ENCODE peak calls at places on chromosomes 6 and 20, in eight cellular contexts. One of them, this sample, is unnamed.

GRCh38 chr6:1995521-1996110 is 249.8 kb downstream of the GMDS start:
- DNase-seq in HCT116: peak
- DNase-seq in GM12892: no peak
- DNase-seq in breast epithelium: no peak
- DNase-seq in esophagus muscularis mucosa: no peak
- DNase-seq in stomach: no peak
- DNase-seq in GM23338: peak
- DNase-seq in HL-60: no peak
- DNase-seq in this sample: no peak

GRCh38 chr20:62504323-62504722 is 28.5 kb upstream of the GATA5 start:
- DNase-seq in HCT116: no peak
- DNase-seq in GM12892: no peak
- DNase-seq in breast epithelium: no peak
- DNase-seq in esophagus muscularis mucosa: no peak
- DNase-seq in stomach: no peak
- DNase-seq in GM23338: no peak
- DNase-seq in HL-60: no peak
- DNase-seq in this sample: no peak

GRCh38 chr20:25025091-25025861 is 32.7 kb downstream of the ACSS1 start:
- DNase-seq in HCT116: no peak
- DNase-seq in GM12892: no peak
- DNase-seq in breast epithelium: no peak
- DNase-seq in esophagus muscularis mucosa: no peak
- DNase-seq in stomach: peak
- DNase-seq in GM23338: no peak
- DNase-seq in HL-60: no peak
- DNase-seq in this sample: no peak

GRCh38 chr6:16633465-16633864 is 127.8 kb downstream of the ATXN1 start:
- DNase-seq in HCT116: no peak
- DNase-seq in GM12892: no peak
- DNase-seq in breast epithelium: no peak
- DNase-seq in esophagus muscularis mucosa: peak
- DNase-seq in stomach: no peak
- DNase-seq in GM23338: no peak
- DNase-seq in HL-60: no peak
- DNase-seq in this sample: no peak

GRCh38 chr20:17616480-17617211 is 46.8 kb downstream of the DSTN start:
- DNase-seq in HCT116: no peak
- DNase-seq in GM12892: peak
- DNase-seq in breast epithelium: peak
- DNase-seq in esophagus muscularis mucosa: no peak
- DNase-seq in stomach: peak
- DNase-seq in GM23338: no peak
- DNase-seq in HL-60: no peak
- DNase-seq in this sample: no peak

GRCh38 chr20:1761116-1761515 is 103.5 kb upstream of the SIRPG start:
- DNase-seq in HCT116: peak
- DNase-seq in GM12892: no peak
- DNase-seq in breast epithelium: no peak
- DNase-seq in esophagus muscularis mucosa: no peak
- DNase-seq in stomach: no peak
- DNase-seq in GM23338: no peak
- DNase-seq in HL-60: no peak
- DNase-seq in this sample: peak

GRCh38 chr6:3381233-3382065 is 75.4 kb downstream of the SLC22A23 start:
- DNase-seq in HCT116: no peak
- DNase-seq in GM12892: no peak
- DNase-seq in breast epithelium: no peak
- DNase-seq in esophagus muscularis mucosa: no peak
- DNase-seq in stomach: no peak
- DNase-seq in GM23338: no peak
- DNase-seq in HL-60: no peak
- DNase-seq in this sample: no peak

GRCh38 chr20:51525241-51526104 is 17.0 kb downstream of the NFATC2 start:
- DNase-seq in HCT116: no peak
- DNase-seq in GM12892: no peak
- DNase-seq in breast epithelium: no peak
- DNase-seq in esophagus muscularis mucosa: no peak
- DNase-seq in stomach: no peak
- DNase-seq in GM23338: no peak
- DNase-seq in HL-60: peak
- DNase-seq in this sample: no peak

GRCh38 chr6:158552055-158552795 is 7.7 kb upstream of the TMEM181 start:
- DNase-seq in HCT116: no peak
- DNase-seq in GM12892: no peak
- DNase-seq in breast epithelium: no peak
- DNase-seq in esophagus muscularis mucosa: no peak
- DNase-seq in stomach: no peak
- DNase-seq in GM23338: no peak
- DNase-seq in HL-60: no peak
- DNase-seq in this sample: no peak

GRCh38 chr6:3724451-3725144 is 26.9 kb downstream of the PXDC1 start:
- DNase-seq in HCT116: no peak
- DNase-seq in GM12892: no peak
- DNase-seq in breast epithelium: no peak
- DNase-seq in esophagus muscularis mucosa: no peak
- DNase-seq in stomach: no peak
- DNase-seq in GM23338: no peak
- DNase-seq in HL-60: no peak
- DNase-seq in this sample: no peak

GRCh38 chr6:122553697-122554096 is 56.5 kb upstream of the PKIB start:
- DNase-seq in HCT116: no peak
- DNase-seq in GM12892: no peak
- DNase-seq in breast epithelium: no peak
- DNase-seq in esophagus muscularis mucosa: no peak
- DNase-seq in stomach: no peak
- DNase-seq in GM23338: no peak
- DNase-seq in HL-60: no peak
- DNase-seq in this sample: no peak

GRCh38 chr6:79373880-79374279 is 139.4 kb upstream of the HMGN3 start:
- DNase-seq in HCT116: no peak
- DNase-seq in GM12892: no peak
- DNase-seq in breast epithelium: no peak
- DNase-seq in esophagus muscularis mucosa: no peak
- DNase-seq in stomach: no peak
- DNase-seq in GM23338: no peak
- DNase-seq in HL-60: no peak
- DNase-seq in this sample: no peak

GRCh38 chr6:142647436-142648389 is 297.3 kb downstream of the HIVEP2 start:
- DNase-seq in HCT116: no peak
- DNase-seq in GM12892: no peak
- DNase-seq in breast epithelium: no peak
- DNase-seq in esophagus muscularis mucosa: no peak
- DNase-seq in stomach: no peak
- DNase-seq in GM23338: peak
- DNase-seq in HL-60: no peak
- DNase-seq in this sample: no peak

GRCh38 chr20:2767768-2768631 is 32.4 kb downstream of the CPXM1 start:
- DNase-seq in HCT116: no peak
- DNase-seq in GM12892: no peak
- DNase-seq in breast epithelium: peak
- DNase-seq in esophagus muscularis mucosa: no peak
- DNase-seq in stomach: peak
- DNase-seq in GM23338: no peak
- DNase-seq in HL-60: no peak
- DNase-seq in this sample: no peak

GRCh38 chr6:41337709-41338108 is 2.3 kb downstream of the NCR2 start:
- DNase-seq in HCT116: no peak
- DNase-seq in GM12892: no peak
- DNase-seq in breast epithelium: no peak
- DNase-seq in esophagus muscularis mucosa: no peak
- DNase-seq in stomach: no peak
- DNase-seq in GM23338: no peak
- DNase-seq in HL-60: no peak
- DNase-seq in this sample: no peak

GRCh38 chr20:34736106-34736505 is 32.0 kb downstream of the TP53INP2 start:
- DNase-seq in HCT116: no peak
- DNase-seq in GM12892: no peak
- DNase-seq in breast epithelium: no peak
- DNase-seq in esophagus muscularis mucosa: no peak
- DNase-seq in stomach: no peak
- DNase-seq in GM23338: no peak
- DNase-seq in HL-60: no peak
- DNase-seq in this sample: no peak

GRCh38 chr6:91534614-91535013 is 947.7 kb upstream of the MAP3K7 start:
- DNase-seq in HCT116: no peak
- DNase-seq in GM12892: no peak
- DNase-seq in breast epithelium: no peak
- DNase-seq in esophagus muscularis mucosa: no peak
- DNase-seq in stomach: no peak
- DNase-seq in GM23338: peak
- DNase-seq in HL-60: no peak
- DNase-seq in this sample: no peak

GRCh38 chr6:44182911-44183390 is 24.3 kb downstream of the CAPN11 start:
- DNase-seq in HCT116: no peak
- DNase-seq in GM12892: no peak
- DNase-seq in breast epithelium: no peak
- DNase-seq in esophagus muscularis mucosa: no peak
- DNase-seq in stomach: no peak
- DNase-seq in GM23338: no peak
- DNase-seq in HL-60: no peak
- DNase-seq in this sample: no peak

GRCh38 chr6:13097454-13097853 is 230.9 kb downstream of the TBC1D7 start:
- DNase-seq in HCT116: no peak
- DNase-seq in GM12892: no peak
- DNase-seq in breast epithelium: no peak
- DNase-seq in esophagus muscularis mucosa: no peak
- DNase-seq in stomach: no peak
- DNase-seq in GM23338: no peak
- DNase-seq in HL-60: no peak
- DNase-seq in this sample: no peak

GRCh38 chr6:168413856-168414255 is 27.1 kb upstream of the SMOC2 start:
- DNase-seq in HCT116: no peak
- DNase-seq in GM12892: no peak
- DNase-seq in breast epithelium: no peak
- DNase-seq in esophagus muscularis mucosa: no peak
- DNase-seq in stomach: no peak
- DNase-seq in GM23338: no peak
- DNase-seq in HL-60: no peak
- DNase-seq in this sample: no peak

GRCh38 chr6:55212147-55212546 is 37.8 kb downstream of the HCRTR2 start:
- DNase-seq in HCT116: no peak
- DNase-seq in GM12892: no peak
- DNase-seq in breast epithelium: no peak
- DNase-seq in esophagus muscularis mucosa: no peak
- DNase-seq in stomach: no peak
- DNase-seq in GM23338: no peak
- DNase-seq in HL-60: no peak
- DNase-seq in this sample: no peak

GRCh38 chr6:34383171-34383631 is 9.3 kb downstream of the NUDT3 start:
- DNase-seq in HCT116: no peak
- DNase-seq in GM12892: no peak
- DNase-seq in breast epithelium: no peak
- DNase-seq in esophagus muscularis mucosa: no peak
- DNase-seq in stomach: no peak
- DNase-seq in GM23338: no peak
- DNase-seq in HL-60: no peak
- DNase-seq in this sample: no peak

GRCh38 chr6:3484240-3484639 is 27.4 kb upstream of the SLC22A23 start:
- DNase-seq in HCT116: peak
- DNase-seq in GM12892: no peak
- DNase-seq in breast epithelium: no peak
- DNase-seq in esophagus muscularis mucosa: no peak
- DNase-seq in stomach: no peak
- DNase-seq in GM23338: no peak
- DNase-seq in HL-60: no peak
- DNase-seq in this sample: no peak

GRCh38 chr20:10201321-10201870 is 17.2 kb upstream of the SNAP25 start:
- DNase-seq in HCT116: no peak
- DNase-seq in GM12892: no peak
- DNase-seq in breast epithelium: no peak
- DNase-seq in esophagus muscularis mucosa: no peak
- DNase-seq in stomach: no peak
- DNase-seq in GM23338: no peak
- DNase-seq in HL-60: no peak
- DNase-seq in this sample: no peak
- TF ChIP-seq POLR2AphosphoS5 in HCT116: no peak
- TF ChIP-seq POLR2AphosphoS5 in GM12892: no peak
- TF ChIP-seq POLR2AphosphoS5 in breast epithelium: no peak
- TF ChIP-seq POLR2AphosphoS5 in esophagus muscularis mucosa: no peak
- TF ChIP-seq POLR2AphosphoS5 in stomach: no peak
- TF ChIP-seq POLR2AphosphoS5 in GM23338: no peak
- TF ChIP-seq POLR2AphosphoS5 in HL-60: no peak
- TF ChIP-seq POLR2AphosphoS5 in this sample: no peak

GRCh38 chr6:170124836-170125235 is 166.0 kb downstream of the DLL1 start:
- DNase-seq in HCT116: no peak
- DNase-seq in GM12892: no peak
- DNase-seq in breast epithelium: peak
- DNase-seq in esophagus muscularis mucosa: no peak
- DNase-seq in stomach: peak
- DNase-seq in GM23338: no peak
- DNase-seq in HL-60: no peak
- DNase-seq in this sample: no peak
- TF ChIP-seq POLR2AphosphoS5 in HCT116: no peak
- TF ChIP-seq POLR2AphosphoS5 in GM12892: no peak
- TF ChIP-seq POLR2AphosphoS5 in breast epithelium: no peak
- TF ChIP-seq POLR2AphosphoS5 in esophagus muscularis mucosa: no peak
- TF ChIP-seq POLR2AphosphoS5 in stomach: peak
- TF ChIP-seq POLR2AphosphoS5 in GM23338: no peak
- TF ChIP-seq POLR2AphosphoS5 in HL-60: no peak
- TF ChIP-seq POLR2AphosphoS5 in this sample: no peak

GRCh38 chr6:25576920-25577319 is 75.1 kb upstream of the SCGN start:
- DNase-seq in HCT116: no peak
- DNase-seq in GM12892: no peak
- DNase-seq in breast epithelium: no peak
- DNase-seq in esophagus muscularis mucosa: no peak
- DNase-seq in stomach: no peak
- DNase-seq in GM23338: no peak
- DNase-seq in HL-60: no peak
- DNase-seq in this sample: no peak

GRCh38 chr6:25579902-25580495 is 72.0 kb upstream of the SCGN start:
- DNase-seq in HCT116: no peak
- DNase-seq in GM12892: no peak
- DNase-seq in breast epithelium: no peak
- DNase-seq in esophagus muscularis mucosa: no peak
- DNase-seq in stomach: no peak
- DNase-seq in GM23338: no peak
- DNase-seq in HL-60: no peak
- DNase-seq in this sample: no peak

GRCh38 chr6:25579484-25579883 is 72.5 kb upstream of the SCGN start:
- DNase-seq in HCT116: no peak
- DNase-seq in GM12892: no peak
- DNase-seq in breast epithelium: no peak
- DNase-seq in esophagus muscularis mucosa: no peak
- DNase-seq in stomach: no peak
- DNase-seq in GM23338: no peak
- DNase-seq in HL-60: no peak
- DNase-seq in this sample: no peak

GRCh38 chr6:25582101-25582500 is 69.9 kb upstream of the SCGN start:
- DNase-seq in HCT116: no peak
- DNase-seq in GM12892: no peak
- DNase-seq in breast epithelium: no peak
- DNase-seq in esophagus muscularis mucosa: no peak
- DNase-seq in stomach: no peak
- DNase-seq in GM23338: no peak
- DNase-seq in HL-60: no peak
- DNase-seq in this sample: no peak

GRCh38 chr6:25578538-25578937 is 73.5 kb upstream of the SCGN start:
- DNase-seq in HCT116: no peak
- DNase-seq in GM12892: no peak
- DNase-seq in breast epithelium: no peak
- DNase-seq in esophagus muscularis mucosa: no peak
- DNase-seq in stomach: no peak
- DNase-seq in GM23338: no peak
- DNase-seq in HL-60: no peak
- DNase-seq in this sample: no peak
- TF ChIP-seq POLR2AphosphoS5 in HCT116: no peak
- TF ChIP-seq POLR2AphosphoS5 in GM12892: no peak
- TF ChIP-seq POLR2AphosphoS5 in breast epithelium: no peak
- TF ChIP-seq POLR2AphosphoS5 in esophagus muscularis mucosa: no peak
- TF ChIP-seq POLR2AphosphoS5 in stomach: no peak
- TF ChIP-seq POLR2AphosphoS5 in GM23338: no peak
- TF ChIP-seq POLR2AphosphoS5 in HL-60: no peak
- TF ChIP-seq POLR2AphosphoS5 in this sample: no peak

GRCh38 chr20:10656270-10656669 is 17.5 kb downstream of the JAG1 start:
- DNase-seq in HCT116: no peak
- DNase-seq in GM12892: no peak
- DNase-seq in breast epithelium: no peak
- DNase-seq in esophagus muscularis mucosa: no peak
- DNase-seq in stomach: no peak
- DNase-seq in GM23338: no peak
- DNase-seq in HL-60: no peak
- DNase-seq in this sample: no peak
- TF ChIP-seq POLR2AphosphoS5 in HCT116: no peak
- TF ChIP-seq POLR2AphosphoS5 in GM12892: no peak
- TF ChIP-seq POLR2AphosphoS5 in breast epithelium: no peak
- TF ChIP-seq POLR2AphosphoS5 in esophagus muscularis mucosa: no peak
- TF ChIP-seq POLR2AphosphoS5 in stomach: no peak
- TF ChIP-seq POLR2AphosphoS5 in GM23338: no peak
- TF ChIP-seq POLR2AphosphoS5 in HL-60: no peak
- TF ChIP-seq POLR2AphosphoS5 in this sample: no peak